ENCODE peak calls at places on chromosome 10, in five cellular contexts. N is osteoblast, I is fibroblast of lung, L is breast epithelium, D is thoracic aorta. V is an unnamed sample.
A peak's percentile ranks its signal among the peaks of the same experiment; 100 is the strongest.

GRCh38 chr10:71078454-71079145 is 133.8 kb upstream of the UNC5B start:
- DNase-seq in N (peak; percentile 11), I (no peak), L (peak; percentile 13), D (no peak), V (peak; percentile 42)

GRCh38 chr10:132421377-132422168 is 24.6 kb downstream of the PWWP2B start:
- DNase-seq in N (peak; percentile 99), I (peak; percentile 40), L (peak; percentile 64), D (peak; percentile 43), V (no peak)

GRCh38 chr10:64648915-64649314 is 1127.7 kb downstream of the REEP3 start:
- DNase-seq in N (no peak), I (no peak), L (no peak), D (no peak), V (no peak)

GRCh38 chr10:74575191-74575720 is 251.1 kb upstream of the KAT6B start:
- DNase-seq in N (no peak), I (peak; percentile 33), L (no peak), D (no peak), V (no peak)

GRCh38 chr10:44437837-44438752 is 53.2 kb upstream of the CXCL12 start:
- DNase-seq in N (peak; percentile 38), I (no peak), L (no peak), D (no peak), V (no peak)

GRCh38 chr10:111128331-111129167 is 51.7 kb downstream of the ADRA2A start:
- DNase-seq in N (peak; percentile 94), I (peak; percentile 49), L (no peak), D (no peak), V (no peak)

GRCh38 chr10:120945801-120946302 is 94.7 kb downstream of the WDR11 start:
- DNase-seq in N (no peak), I (peak; percentile 61), L (peak; percentile 81), D (peak; percentile 10), V (no peak)

GRCh38 chr10:27225011-27225590 is 15.5 kb downstream of the ACBD5 start:
- DNase-seq in N (no peak), I (no peak), L (no peak), D (no peak), V (peak; percentile 53)

GRCh38 chr10:52883996-52884871 is 111.7 kb upstream of the MBL2 start:
- DNase-seq in N (peak; percentile 87), I (peak; percentile 65), L (peak; percentile 83), D (no peak), V (no peak)

GRCh38 chr10:127405221-127405620 is 143.9 kb upstream of the NPS start:
- DNase-seq in N (no peak), I (peak; percentile 59), L (no peak), D (no peak), V (no peak)

GRCh38 chr10:314381-314780 is 179.1 kb downstream of the ZMYND11 start:
- DNase-seq in N (no peak), I (no peak), L (no peak), D (no peak), V (no peak)

GRCh38 chr10:108980869-108981268 is 942.4 kb downstream of the XPNPEP1 start:
- DNase-seq in N (no peak), I (no peak), L (no peak), D (no peak), V (no peak)

GRCh38 chr10:104925232-104925851 is 284.3 kb downstream of the SORCS3 start:
- DNase-seq in N (no peak), I (peak; percentile 22), L (no peak), D (no peak), V (no peak)

GRCh38 chr10:100826983-100827818 is 81.8 kb downstream of the PAX2 start:
- DNase-seq in N (peak; percentile 79), I (no peak), L (no peak), D (no peak), V (no peak)

GRCh38 chr10:86944471-86944870 is 12.9 kb downstream of the MMRN2 start:
- DNase-seq in N (peak; percentile 37), I (no peak), L (no peak), D (no peak), V (peak; percentile 23)

GRCh38 chr10:109504401-109504800 is 418.9 kb downstream of the XPNPEP1 start:
- DNase-seq in N (no peak), I (peak; percentile 7), L (no peak), D (no peak), V (no peak)

GRCh38 chr10:25226775-25227682 is 52.2 kb downstream of the GPR158 start:
- DNase-seq in N (no peak), I (peak; percentile 53), L (no peak), D (no peak), V (no peak)

GRCh38 chr10:122374859-122375721 is 582 bp downstream of the PLEKHA1 start:
- DNase-seq in N (peak; percentile 92), I (peak; percentile 69), L (no peak), D (no peak), V (peak; percentile 83)

GRCh38 chr10:71191459-71192113 is 20.8 kb upstream of the UNC5B start:
- DNase-seq in N (no peak), I (no peak), L (no peak), D (no peak), V (no peak)

GRCh38 chr10:123402021-123402420 is 247.8 kb downstream of the BUB3 start:
- DNase-seq in N (no peak), I (no peak), L (no peak), D (no peak), V (no peak)

GRCh38 chr10:6498771-6499170 is 81.3 kb downstream of the PRKCQ start:
- DNase-seq in N (no peak), I (no peak), L (no peak), D (no peak), V (no peak)

GRCh38 chr10:88080213-88080612 is 216.8 kb downstream of the PTEN start:
- DNase-seq in N (no peak), I (peak; percentile 73), L (no peak), D (no peak), V (no peak)

GRCh38 chr10:132865236-132865635 is 77.1 kb downstream of the CFAP46 start:
- DNase-seq in N (no peak), I (no peak), L (no peak), D (no peak), V (peak; percentile 45)

GRCh38 chr10:113957013-113957412 is 86.7 kb upstream of the ADRB1 start:
- DNase-seq in N (no peak), I (peak; percentile 87), L (peak; percentile 42), D (no peak), V (no peak)

GRCh38 chr10:5779753-5780152 is 33.5 kb downstream of the GDI2 start:
- DNase-seq in N (no peak), I (peak; percentile 22), L (no peak), D (no peak), V (no peak)

GRCh38 chr10:13180788-13181187 is 19.4 kb downstream of the MCM10 start:
- DNase-seq in N (no peak), I (no peak), L (no peak), D (no peak), V (no peak)

GRCh38 chr10:133444342-133445267 is 9.1 kb upstream of the SCART1 start:
- DNase-seq in N (peak; percentile 76), I (no peak), L (peak; percentile 12), D (no peak), V (peak; percentile 60)

GRCh38 chr10:70191906-70192305 is 21.6 kb upstream of the SAR1A start:
- DNase-seq in N (peak; percentile 70), I (peak; percentile 93), L (no peak), D (no peak), V (no peak)

GRCh38 chr10:72038458-72039001 is 49.8 kb downstream of the SPOCK2 start:
- DNase-seq in N (peak; percentile 96), I (peak; percentile 54), L (no peak), D (no peak), V (no peak)

DNA sequence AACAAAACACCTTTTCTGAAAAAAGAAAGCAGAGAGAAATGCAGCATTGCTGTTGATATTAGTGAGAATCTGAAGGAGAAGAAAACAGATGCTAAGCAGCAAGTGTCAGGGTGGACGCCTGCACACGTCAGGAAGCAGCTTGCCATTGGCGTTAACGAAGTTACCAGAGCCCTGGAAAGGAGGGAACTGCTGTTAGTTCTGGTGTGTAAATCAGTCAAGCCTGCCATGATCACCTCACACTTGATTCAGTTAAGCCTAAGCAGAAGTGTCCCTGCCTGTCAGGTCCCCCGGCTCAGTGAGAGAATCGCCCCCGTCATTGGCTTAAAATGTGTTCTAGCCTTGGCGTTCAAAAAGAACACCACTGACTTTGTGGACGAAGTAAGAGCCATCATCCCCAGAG is 6.4 kb downstream of the RPP38 start:
- DNase-seq in N (no peak), I (no peak), L (no peak), D (no peak), V (no peak)
- H3K36me3 ChIP-seq in N (peaks cover 54% of the 10 kb centered on the region), I (peaks cover 7% of the 10 kb centered on the region), L (peaks cover 5% of the 10 kb centered on the region), D (peaks cover 37% of the 10 kb centered on the region), V (peaks cover 43% of the 10 kb centered on the region)

GRCh38 chr10:76977046-76977445 is 660.6 kb downstream of the KCNMA1 start:
- DNase-seq in N (no peak), I (no peak), L (no peak), D (no peak), V (no peak)
- TF ChIP-seq CTCF in N (no peak), I (no peak), L (no peak), D (no peak), V (no peak)

DNA sequence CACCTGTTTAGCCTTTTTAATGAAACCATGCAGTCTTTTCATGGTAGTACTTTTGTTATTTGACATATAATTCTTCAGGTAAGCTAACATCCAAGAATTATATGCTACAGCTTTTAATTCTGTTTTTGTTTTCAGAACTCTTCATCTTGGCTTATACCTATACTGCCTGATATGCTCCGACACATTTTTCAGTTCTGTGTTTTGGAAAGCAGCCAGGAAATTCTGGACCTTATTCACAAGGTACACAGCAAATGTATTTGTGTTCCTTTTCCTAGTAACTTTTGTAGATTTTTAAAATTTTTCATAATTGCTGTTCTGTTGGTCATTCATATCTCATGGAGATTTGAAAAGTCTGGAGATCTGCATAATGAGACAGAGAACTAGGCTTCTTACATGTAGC is 56.7 kb downstream of the BTAF1 start:
- DNase-seq in N (no peak), I (no peak), L (no peak), D (no peak), V (no peak)
- H3K36me3 ChIP-seq in N (peaks cover 50% of the 10 kb centered on the region), I (peaks cover 8% of the 10 kb centered on the region), L (peaks cover 6% of the 10 kb centered on the region), D (peaks cover 19% of the 10 kb centered on the region), V (peaks cover 40% of the 10 kb centered on the region)

DNA sequence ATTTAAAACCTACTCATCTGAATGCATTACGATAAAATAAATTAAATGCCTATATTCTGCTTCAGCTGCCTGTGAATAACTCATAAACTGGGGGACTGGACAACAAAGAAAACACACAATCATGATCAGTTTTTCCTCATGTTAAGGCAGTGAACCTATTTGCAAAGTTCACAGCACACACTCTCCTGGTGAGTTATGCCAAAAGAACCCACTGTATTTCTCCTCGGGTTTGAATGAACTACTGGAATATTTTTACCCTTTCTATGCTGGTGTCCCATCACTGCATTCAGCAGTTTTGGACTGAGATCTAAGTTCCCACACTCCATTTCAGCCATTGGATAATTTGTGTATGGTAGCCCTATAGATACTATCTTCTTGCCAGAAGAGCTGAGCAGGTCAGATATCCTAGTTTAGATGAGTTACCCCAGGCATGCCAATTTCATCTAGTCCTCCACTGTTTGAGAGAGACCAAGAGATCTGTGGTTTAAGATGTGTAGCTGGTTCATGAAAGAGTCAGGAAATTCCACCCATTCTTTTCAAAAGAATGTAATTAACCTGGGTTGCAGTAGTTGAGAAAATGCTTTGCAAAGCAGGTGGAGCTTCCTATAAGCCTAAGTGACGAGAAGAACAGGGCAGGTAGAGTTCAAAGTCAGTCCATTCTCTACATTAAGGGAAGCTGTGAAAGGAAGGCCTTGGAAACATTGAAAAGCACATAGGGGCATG is 101.7 kb downstream of the PLXDC2 start:
- DNase-seq in N (no peak), I (peak; percentile 79), L (no peak), D (no peak), V (no peak)
- TF ChIP-seq CTCF in N (no peak), I (no peak), L (no peak), D (no peak), V (no peak)

V was measured in suprapubic skin.